ENCODE peak calls at places on chromosomes 4 and X, in seven cellular contexts. Q is breast epithelium, J is suprapubic skin, A is spleen, O is stomach, M is GM12891, E is transverse colon. K is an unnamed sample.

GRCh38 chrX:70208479-70208878 is 26.0 kb upstream of the AWAT1 start:
- DNase-seq in Q (no peak), J (no peak), A (no peak), O (no peak), M (no peak), E (no peak), K (no peak)

GRCh38 chr4:138925495-138925894 is 90.1 kb upstream of the NOCT start:
- DNase-seq in Q (no peak), J (no peak), A (no peak), O (no peak), M (no peak), E (no peak), K (no peak)

GRCh38 chrX:77814210-77814609 is 28.2 kb upstream of the ATRX start:
- DNase-seq in Q (no peak), J (no peak), A (no peak), O (no peak), M (no peak), E (no peak), K (no peak)

GRCh38 chr4:126762651-126763247 is 870.0 kb upstream of the INTU start:
- DNase-seq in Q (no peak), J (no peak), A (no peak), O (no peak), M (no peak), E (no peak), K (no peak)

GRCh38 chr4:107210450-107211239 is 174.5 kb upstream of the DKK2 start:
- DNase-seq in Q (no peak), J (no peak), A (no peak), O (no peak), M (no peak), E (no peak), K (no peak)

GRCh38 chr4:121448231-121448630 is 67.4 kb upstream of the QRFPR start:
- DNase-seq in Q (no peak), J (no peak), A (no peak), O (peak), M (no peak), E (peak), K (no peak)

GRCh38 chrX:85627363-85627762 is 247.9 kb upstream of the POF1B start:
- DNase-seq in Q (no peak), J (no peak), A (no peak), O (no peak), M (no peak), E (no peak), K (no peak)

GRCh38 chr4:180057891-180058643 is 2185.1 kb upstream of the TENM3 start:
- DNase-seq in Q (no peak), J (no peak), A (peak), O (no peak), M (no peak), E (peak), K (no peak)

GRCh38 chr4:70703695-70704332 is 15.5 kb downstream of the UTP3 start:
- DNase-seq in Q (no peak), J (no peak), A (no peak), O (no peak), M (no peak), E (peak), K (no peak)

GRCh38 chr4:80577991-80578390 is 242.5 kb downstream of the CFAP299 start:
- DNase-seq in Q (no peak), J (no peak), A (no peak), O (no peak), M (no peak), E (no peak), K (no peak)

GRCh38 chrX:73401591-73402266 is 45.1 kb upstream of the CDX4 start:
- DNase-seq in Q (no peak), J (no peak), A (no peak), O (no peak), M (no peak), E (no peak), K (no peak)

GRCh38 chrX:72348247-72348979 is 42.7 kb upstream of the CITED1 start:
- DNase-seq in Q (no peak), J (no peak), A (no peak), O (no peak), M (no peak), E (no peak), K (no peak)

GRCh38 chrX:68440940-68441339 is 7.6 kb upstream of the OPHN1 start:
- DNase-seq in Q (no peak), J (peak), A (no peak), O (peak), M (no peak), E (peak), K (no peak)

GRCh38 chr4:62415256-62415655 is 1215.1 kb downstream of the ADGRL3 start:
- DNase-seq in Q (no peak), J (no peak), A (no peak), O (no peak), M (no peak), E (no peak), K (no peak)

GRCh38 chr4:148716361-148717063 is 274.3 kb upstream of the NR3C2 start:
- DNase-seq in Q (no peak), J (no peak), A (no peak), O (no peak), M (no peak), E (no peak), K (no peak)

GRCh38 chr4:139266583-139267257 is 13.3 kb downstream of the MGARP start:
- DNase-seq in Q (peak), J (peak), A (peak), O (peak), M (peak), E (peak), K (no peak)

GRCh38 chrX:151754641-151755215 is 20.2 kb downstream of the CNGA2 start:
- DNase-seq in Q (no peak), J (no peak), A (peak), O (no peak), M (no peak), E (no peak), K (no peak)

GRCh38 chr4:174496631-174497442 is 25.5 kb downstream of the HPGD start:
- DNase-seq in Q (no peak), J (no peak), A (no peak), O (no peak), M (no peak), E (peak), K (no peak)

GRCh38 chrX:10041383-10041782 is 74.2 kb downstream of the CLDN34 start:
- DNase-seq in Q (peak), J (no peak), A (no peak), O (no peak), M (no peak), E (no peak), K (no peak)

GRCh38 chr4:160485071-160485687 is 1382.3 kb downstream of the RAPGEF2 start:
- DNase-seq in Q (no peak), J (no peak), A (no peak), O (no peak), M (no peak), E (no peak), K (no peak)

GRCh38 chr4:22099896-22100295 is 151.3 kb upstream of the KCNIP4 start:
- DNase-seq in Q (no peak), J (no peak), A (no peak), O (no peak), M (no peak), E (no peak), K (no peak)

GRCh38 chr4:93814722-93815121 is 13.8 kb upstream of the ATOH1 start:
- DNase-seq in Q (no peak), J (no peak), A (no peak), O (no peak), M (no peak), E (no peak), K (no peak)

GRCh38 chr4:82525287-82525898 is 36.4 kb downstream of the TMEM150C start:
- DNase-seq in Q (no peak), J (no peak), A (no peak), O (no peak), M (no peak), E (no peak), K (no peak)

GRCh38 chr4:88333741-88334405 is 44.8 kb upstream of the HERC6 start:
- DNase-seq in Q (no peak), J (no peak), A (no peak), O (no peak), M (no peak), E (no peak), K (no peak)

GRCh38 chrX:7706032-7706431 is 136.9 kb upstream of the VCX start:
- DNase-seq in Q (no peak), J (no peak), A (no peak), O (no peak), M (no peak), E (no peak), K (no peak)

GRCh38 chr4:7648813-7649395 is 214.2 kb upstream of the PSAPL1 start:
- DNase-seq in Q (no peak), J (no peak), A (peak), O (no peak), M (no peak), E (no peak), K (no peak)

GRCh38 chr4:7646384-7647061 is 211.8 kb upstream of the PSAPL1 start:
- DNase-seq in Q (no peak), J (no peak), A (no peak), O (no peak), M (no peak), E (no peak), K (no peak)

GRCh38 chr4:7649411-7649740 is 214.6 kb upstream of the PSAPL1 start:
- DNase-seq in Q (no peak), J (no peak), A (peak), O (no peak), M (no peak), E (no peak), K (no peak)

GRCh38 chr4:7647211-7647931 is 212.6 kb upstream of the PSAPL1 start:
- DNase-seq in Q (no peak), J (no peak), A (peak), O (no peak), M (no peak), E (no peak), K (no peak)

GRCh38 chr4:7647932-7648812 is 213.4 kb upstream of the PSAPL1 start:
- DNase-seq in Q (no peak), J (no peak), A (peak), O (no peak), M (no peak), E (no peak), K (no peak)
- TF ChIP-seq POLR2AphosphoS5 in Q (no peak), J (no peak), A (peak), O (no peak), M (no peak), E (no peak), K (no peak)

GRCh38 chrX:132217203-132218073 is 1.8 kb downstream of the RAP2C start:
- DNase-seq in Q (peak), J (peak), A (peak), O (peak), M (peak), E (peak), K (no peak)
- TF ChIP-seq POLR2A in Q (no peak), J (no peak), A (no peak), O (no peak), M (peak), E (peak), K (peak)

GRCh38 chr4:98260579-98261290 is 449 bp upstream of the RAP1GDS1 start:
- DNase-seq in Q (peak), J (peak), A (peak), O (peak), M (peak), E (peak), K (peak)
- TF ChIP-seq POLR2AphosphoS5 in Q (peak), J (no peak), A (peak), O (peak), M (peak), E (peak), K (peak)

GRCh38 chr4:17380347-17380746 is 131.5 kb downstream of the QDPR start:
- DNase-seq in Q (no peak), J (no peak), A (no peak), O (no peak), M (no peak), E (no peak), K (no peak)
- TF ChIP-seq POLR2A in Q (no peak), J (no peak), A (no peak), O (no peak), M (no peak), E (no peak), K (no peak)

DNA sequence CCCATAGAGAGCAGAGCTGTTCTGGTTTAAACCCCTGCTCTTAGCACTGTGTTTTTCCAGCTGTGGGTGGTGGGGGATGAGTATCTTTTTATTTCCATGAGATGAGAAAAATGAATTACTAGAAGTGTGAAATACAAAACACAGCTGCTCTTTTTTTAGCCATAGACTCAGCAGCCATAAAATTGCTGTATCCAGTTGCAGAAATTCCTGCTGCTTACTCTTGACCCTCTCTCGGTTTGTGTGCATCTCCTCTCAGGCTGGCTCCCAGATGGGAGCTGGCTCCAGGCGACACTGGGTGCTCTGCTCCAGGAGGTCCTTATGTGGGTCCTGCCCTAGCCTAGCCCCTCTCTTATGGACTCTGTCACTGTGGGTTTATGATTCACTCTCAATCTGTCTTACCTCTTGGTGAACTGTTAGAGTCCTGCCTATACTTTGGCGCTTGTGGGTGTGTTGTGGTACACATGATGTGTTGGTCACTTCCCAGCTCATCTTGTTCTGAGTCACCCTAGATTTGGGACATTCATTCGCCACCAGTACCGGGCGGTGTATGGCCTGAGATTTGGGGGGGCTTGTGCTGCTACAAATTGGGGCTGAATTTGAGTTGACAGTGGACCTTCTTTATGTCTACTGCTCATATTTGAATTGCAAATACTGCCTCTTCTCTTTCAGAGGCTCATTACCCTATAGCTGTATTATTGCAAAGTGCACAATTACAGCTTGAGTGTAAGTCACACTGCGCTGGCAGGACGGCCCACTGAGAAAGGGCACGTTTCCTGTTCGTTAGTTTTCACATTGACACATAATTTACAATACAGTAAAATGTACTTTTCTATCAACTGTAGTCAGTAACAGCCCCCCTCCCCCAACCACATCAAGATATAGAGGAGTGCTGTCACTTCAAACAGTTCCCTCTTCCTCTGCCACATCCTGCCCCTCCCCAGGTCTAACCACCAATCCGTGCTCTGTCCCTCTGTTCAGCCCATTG is 46.9 kb upstream of the MSANTD1 start:
- DNase-seq in Q (no peak), J (peak), A (no peak), O (peak), M (peak), E (peak), K (no peak)
- TF ChIP-seq POLR2AphosphoS5 in Q (no peak), J (no peak), A (peak), O (no peak), M (no peak), E (no peak), K (no peak)

K was measured in vagina.